ENCODE peak calls at places on chromosomes 2 and 18, in eight cellular contexts. One of them, this sample, is unnamed.
A peak's percentile ranks its signal among the peaks of the same experiment; 100 is the strongest.

GRCh38 chr2:143725425-143725824 is 596.2 kb downstream of the ARHGAP15 start:
- DNase-seq in neural progenitor cell: no peak
- DNase-seq in GM12878: no peak
- DNase-seq in fibroblast of lung: no peak
- DNase-seq in HCT116: no peak
- DNase-seq in endothelial cell of umbilical vein: no peak
- DNase-seq in GM23338: no peak
- DNase-seq in astrocyte: no peak
- DNase-seq in this sample: no peak

GRCh38 chr2:113148606-113149552 is 21.5 kb downstream of the IL1RN start:
- DNase-seq in neural progenitor cell: no peak
- DNase-seq in GM12878: no peak
- DNase-seq in fibroblast of lung: no peak
- DNase-seq in HCT116: no peak
- DNase-seq in endothelial cell of umbilical vein: no peak
- DNase-seq in GM23338: no peak
- DNase-seq in astrocyte: no peak
- DNase-seq in this sample: no peak

GRCh38 chr2:188364033-188364432 is 72.4 kb downstream of the GULP1 start:
- DNase-seq in neural progenitor cell: no peak
- DNase-seq in GM12878: no peak
- DNase-seq in fibroblast of lung: no peak
- DNase-seq in HCT116: no peak
- DNase-seq in endothelial cell of umbilical vein: no peak
- DNase-seq in GM23338: no peak
- DNase-seq in astrocyte: no peak
- DNase-seq in this sample: no peak

GRCh38 chr2:179049546-179050311 is at the start of gene CCDC141:
- DNase-seq in neural progenitor cell: no peak
- DNase-seq in GM12878: peak; percentile 37
- DNase-seq in fibroblast of lung: peak; percentile 20
- DNase-seq in HCT116: no peak
- DNase-seq in endothelial cell of umbilical vein: no peak
- DNase-seq in GM23338: no peak
- DNase-seq in astrocyte: no peak
- DNase-seq in this sample: no peak

GRCh38 chr2:240640939-240641338 is 15.7 kb downstream of the GPR35 start:
- DNase-seq in neural progenitor cell: peak; percentile 82
- DNase-seq in GM12878: no peak
- DNase-seq in fibroblast of lung: peak; percentile 12
- DNase-seq in HCT116: peak; percentile 29
- DNase-seq in endothelial cell of umbilical vein: no peak
- DNase-seq in GM23338: peak; percentile 86
- DNase-seq in astrocyte: no peak
- DNase-seq in this sample: no peak

GRCh38 chr2:28678175-28678855 is 73.3 kb upstream of the PPP1CB start:
- DNase-seq in neural progenitor cell: no peak
- DNase-seq in GM12878: no peak
- DNase-seq in fibroblast of lung: no peak
- DNase-seq in HCT116: no peak
- DNase-seq in endothelial cell of umbilical vein: no peak
- DNase-seq in GM23338: no peak
- DNase-seq in astrocyte: no peak
- DNase-seq in this sample: no peak

GRCh38 chr2:26558271-26559043 is 80.5 kb upstream of the OTOF start:
- DNase-seq in neural progenitor cell: peak; percentile 82
- DNase-seq in GM12878: no peak
- DNase-seq in fibroblast of lung: no peak
- DNase-seq in HCT116: no peak
- DNase-seq in endothelial cell of umbilical vein: no peak
- DNase-seq in GM23338: no peak
- DNase-seq in astrocyte: peak; percentile 41
- DNase-seq in this sample: no peak

GRCh38 chr2:18219676-18220075 is 340.8 kb downstream of the RDH14 start:
- DNase-seq in neural progenitor cell: no peak
- DNase-seq in GM12878: no peak
- DNase-seq in fibroblast of lung: peak; percentile 13
- DNase-seq in HCT116: no peak
- DNase-seq in endothelial cell of umbilical vein: no peak
- DNase-seq in GM23338: no peak
- DNase-seq in astrocyte: no peak
- DNase-seq in this sample: no peak

GRCh38 chr2:75564713-75565369 is 4.1 kb upstream of the EVA1A start:
- DNase-seq in neural progenitor cell: no peak
- DNase-seq in GM12878: no peak
- DNase-seq in fibroblast of lung: no peak
- DNase-seq in HCT116: no peak
- DNase-seq in endothelial cell of umbilical vein: no peak
- DNase-seq in GM23338: no peak
- DNase-seq in astrocyte: no peak
- DNase-seq in this sample: peak; percentile 43

GRCh38 chr2:55314985-55315384 is 46.0 kb upstream of the MTIF2 start:
- DNase-seq in neural progenitor cell: no peak
- DNase-seq in GM12878: no peak
- DNase-seq in fibroblast of lung: no peak
- DNase-seq in HCT116: no peak
- DNase-seq in endothelial cell of umbilical vein: no peak
- DNase-seq in GM23338: no peak
- DNase-seq in astrocyte: no peak
- DNase-seq in this sample: no peak

GRCh38 chr2:42971381-42971780 is 179.0 kb upstream of the HAAO start:
- DNase-seq in neural progenitor cell: no peak
- DNase-seq in GM12878: no peak
- DNase-seq in fibroblast of lung: no peak
- DNase-seq in HCT116: no peak
- DNase-seq in endothelial cell of umbilical vein: no peak
- DNase-seq in GM23338: no peak
- DNase-seq in astrocyte: no peak
- DNase-seq in this sample: no peak

GRCh38 chr18:59718108-59719057 is 21.2 kb upstream of the CCBE1 start:
- DNase-seq in neural progenitor cell: no peak
- DNase-seq in GM12878: no peak
- DNase-seq in fibroblast of lung: peak; percentile 81
- DNase-seq in HCT116: no peak
- DNase-seq in endothelial cell of umbilical vein: peak; percentile 7
- DNase-seq in GM23338: no peak
- DNase-seq in astrocyte: peak; percentile 98
- DNase-seq in this sample: no peak

GRCh38 chr2:212535963-212536362 is 2.6 kb downstream of the ERBB4 start:
- DNase-seq in neural progenitor cell: peak; percentile 15
- DNase-seq in GM12878: no peak
- DNase-seq in fibroblast of lung: no peak
- DNase-seq in HCT116: no peak
- DNase-seq in endothelial cell of umbilical vein: no peak
- DNase-seq in GM23338: no peak
- DNase-seq in astrocyte: no peak
- DNase-seq in this sample: no peak

GRCh38 chr2:212539145-212539880 is 711 bp upstream of the ERBB4 start:
- DNase-seq in neural progenitor cell: peak; percentile 74
- DNase-seq in GM12878: no peak
- DNase-seq in fibroblast of lung: peak; percentile 6
- DNase-seq in HCT116: no peak
- DNase-seq in endothelial cell of umbilical vein: peak; percentile 11
- DNase-seq in GM23338: peak; percentile 93
- DNase-seq in astrocyte: no peak
- DNase-seq in this sample: no peak

GRCh38 chr2:212538156-212539144 is at the start of gene ERBB4:
- DNase-seq in neural progenitor cell: peak; percentile 28
- DNase-seq in GM12878: no peak
- DNase-seq in fibroblast of lung: no peak
- DNase-seq in HCT116: no peak
- DNase-seq in endothelial cell of umbilical vein: peak; percentile 5
- DNase-seq in GM23338: peak; percentile 47
- DNase-seq in astrocyte: no peak
- DNase-seq in this sample: no peak

GRCh38 chr2:212536385-212537310 is 2.0 kb downstream of the ERBB4 start:
- DNase-seq in neural progenitor cell: peak; percentile 88
- DNase-seq in GM12878: no peak
- DNase-seq in fibroblast of lung: no peak
- DNase-seq in HCT116: no peak
- DNase-seq in endothelial cell of umbilical vein: peak; percentile 7
- DNase-seq in GM23338: peak; percentile 67
- DNase-seq in astrocyte: no peak
- DNase-seq in this sample: no peak

DNA sequence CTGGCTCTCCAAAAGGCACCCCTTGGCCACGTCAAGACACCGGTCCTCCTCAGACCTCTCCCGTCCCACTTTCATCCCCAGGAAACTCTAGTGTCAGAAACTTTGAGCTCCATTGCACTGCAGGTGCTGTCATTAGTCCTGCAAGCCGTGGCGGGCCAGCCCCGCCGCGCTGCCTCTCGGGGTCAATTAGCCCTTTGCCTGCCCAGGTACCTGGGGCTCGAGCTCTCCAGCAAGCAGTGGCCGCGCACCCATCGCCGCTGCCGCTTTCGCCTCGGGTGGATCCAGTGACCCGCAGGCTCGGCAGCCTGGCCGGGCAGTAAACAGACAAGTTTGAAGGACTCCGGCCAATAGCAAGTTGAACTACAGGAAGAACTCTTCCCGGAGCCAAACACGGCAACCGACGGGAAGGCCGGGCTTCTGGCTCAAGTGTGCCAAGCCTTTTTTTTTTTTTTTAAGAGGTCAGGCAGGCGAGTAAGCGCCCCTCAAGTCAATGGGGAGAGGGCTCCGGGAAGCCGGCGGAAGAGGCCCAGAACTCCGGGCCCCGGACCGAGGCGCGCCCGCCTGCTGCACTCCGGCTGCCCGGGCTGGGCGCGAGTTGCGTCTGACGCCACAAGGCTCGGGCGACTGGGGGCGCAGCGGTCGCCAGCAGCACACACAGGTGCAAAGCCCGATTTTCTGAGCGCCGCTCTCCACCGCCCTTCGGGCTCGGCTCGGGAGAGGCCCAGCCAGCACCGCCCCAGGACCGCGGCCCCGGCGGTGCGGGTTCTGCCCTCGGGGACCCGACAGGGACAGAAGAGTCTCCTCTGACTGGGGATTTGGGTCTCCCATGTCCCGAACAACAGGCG is 1.1 kb downstream of the ERBB4 start:
- DNase-seq in neural progenitor cell: peak; percentile 68
- DNase-seq in GM12878: no peak
- DNase-seq in fibroblast of lung: no peak
- DNase-seq in HCT116: no peak
- DNase-seq in endothelial cell of umbilical vein: peak; percentile 20
- DNase-seq in GM23338: peak; percentile 79
- DNase-seq in astrocyte: no peak
- DNase-seq in this sample: no peak
- TF ChIP-seq EZH2 in neural progenitor cell: peak; percentile 93
- TF ChIP-seq EZH2 in GM12878: peak; percentile 5
- TF ChIP-seq EZH2 in fibroblast of lung: peak; percentile 67
- TF ChIP-seq EZH2 in HCT116: no peak
- TF ChIP-seq EZH2 in endothelial cell of umbilical vein: peak; percentile 66
- TF ChIP-seq EZH2 in GM23338: peak; percentile 57
- TF ChIP-seq EZH2 in astrocyte: peak; percentile 77
- TF ChIP-seq EZH2 in this sample: no peak

GRCh38 chr2:69762513-69763494 is 20.9 kb downstream of the ANXA4 start:
- DNase-seq in neural progenitor cell: no peak
- DNase-seq in GM12878: no peak
- DNase-seq in fibroblast of lung: no peak
- DNase-seq in HCT116: no peak
- DNase-seq in endothelial cell of umbilical vein: no peak
- DNase-seq in GM23338: no peak
- DNase-seq in astrocyte: no peak
- DNase-seq in this sample: no peak
- H3K4me2 ChIP-seq in neural progenitor cell: no peak overlapping the region
- H3K4me2 ChIP-seq in GM12878: peak overlapping the region; percentile 4
- H3K4me2 ChIP-seq in fibroblast of lung: peak overlapping the region; percentile 78
- H3K4me2 ChIP-seq in HCT116: no peak overlapping the region
- H3K4me2 ChIP-seq in endothelial cell of umbilical vein: no peak overlapping the region
- H3K4me2 ChIP-seq in GM23338: no peak overlapping the region
- H3K4me2 ChIP-seq in astrocyte: no peak overlapping the region
- H3K4me2 ChIP-seq in this sample: no peak overlapping the region

GRCh38 chr2:38039111-38039510 is 36.8 kb downstream of the CYP1B1 start:
- DNase-seq in neural progenitor cell: no peak
- DNase-seq in GM12878: no peak
- DNase-seq in fibroblast of lung: peak; percentile 54
- DNase-seq in HCT116: no peak
- DNase-seq in endothelial cell of umbilical vein: no peak
- DNase-seq in GM23338: no peak
- DNase-seq in astrocyte: peak; percentile 67
- DNase-seq in this sample: no peak

GRCh38 chr2:38038682-38039081 is 37.3 kb downstream of the CYP1B1 start:
- DNase-seq in neural progenitor cell: no peak
- DNase-seq in GM12878: no peak
- DNase-seq in fibroblast of lung: no peak
- DNase-seq in HCT116: no peak
- DNase-seq in endothelial cell of umbilical vein: no peak
- DNase-seq in GM23338: no peak
- DNase-seq in astrocyte: no peak
- DNase-seq in this sample: no peak

GRCh38 chr2:38039511-38039910 is 36.4 kb downstream of the CYP1B1 start:
- DNase-seq in neural progenitor cell: no peak
- DNase-seq in GM12878: no peak
- DNase-seq in fibroblast of lung: no peak
- DNase-seq in HCT116: no peak
- DNase-seq in endothelial cell of umbilical vein: no peak
- DNase-seq in GM23338: no peak
- DNase-seq in astrocyte: no peak
- DNase-seq in this sample: no peak

GRCh38 chr2:38037325-38037724 is 38.6 kb downstream of the CYP1B1 start:
- DNase-seq in neural progenitor cell: no peak
- DNase-seq in GM12878: no peak
- DNase-seq in fibroblast of lung: no peak
- DNase-seq in HCT116: no peak
- DNase-seq in endothelial cell of umbilical vein: no peak
- DNase-seq in GM23338: no peak
- DNase-seq in astrocyte: no peak
- DNase-seq in this sample: no peak

GRCh38 chr2:38037757-38038615 is 38.0 kb downstream of the CYP1B1 start:
- DNase-seq in neural progenitor cell: peak; percentile 74
- DNase-seq in GM12878: peak; percentile 76
- DNase-seq in fibroblast of lung: peak; percentile 57
- DNase-seq in HCT116: no peak
- DNase-seq in endothelial cell of umbilical vein: no peak
- DNase-seq in GM23338: peak; percentile 86
- DNase-seq in astrocyte: peak; percentile 48
- DNase-seq in this sample: no peak
- TF ChIP-seq EZH2 in neural progenitor cell: no peak
- TF ChIP-seq EZH2 in GM12878: no peak
- TF ChIP-seq EZH2 in fibroblast of lung: no peak
- TF ChIP-seq EZH2 in HCT116: no peak
- TF ChIP-seq EZH2 in endothelial cell of umbilical vein: no peak
- TF ChIP-seq EZH2 in GM23338: no peak
- TF ChIP-seq EZH2 in astrocyte: no peak
- TF ChIP-seq EZH2 in this sample: no peak

DNA sequence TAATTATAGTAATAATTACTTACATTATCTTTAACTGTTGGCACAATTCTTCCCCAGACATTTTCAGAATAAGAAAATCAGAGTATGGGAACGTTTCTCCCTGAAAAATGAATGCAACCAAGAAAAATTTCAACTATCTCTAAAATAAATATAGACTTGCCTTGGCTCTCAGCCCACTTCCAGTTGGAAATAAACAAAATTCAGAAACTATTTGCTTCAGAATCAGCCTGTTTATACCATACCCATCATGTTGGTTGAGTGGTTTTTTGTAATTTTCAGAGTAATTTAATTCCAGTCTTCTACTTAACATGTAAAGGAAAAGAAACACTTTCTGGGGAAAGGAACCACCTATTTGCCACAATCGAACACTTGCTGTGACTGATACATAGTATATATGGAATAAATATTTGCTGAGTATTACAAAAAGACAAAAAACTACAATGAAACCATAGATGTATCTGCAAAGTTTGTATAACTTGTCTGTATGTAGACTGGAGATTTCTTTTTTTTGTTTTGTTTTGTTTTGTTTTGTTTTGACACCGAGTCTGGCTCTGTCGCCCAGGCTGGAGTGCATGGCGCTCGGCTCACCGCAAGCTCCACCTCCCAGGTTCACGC is 165.5 kb downstream of the TMX3 start:
- DNase-seq in neural progenitor cell: no peak
- DNase-seq in GM12878: no peak
- DNase-seq in fibroblast of lung: peak; percentile 86
- DNase-seq in HCT116: no peak
- DNase-seq in endothelial cell of umbilical vein: no peak
- DNase-seq in GM23338: no peak
- DNase-seq in astrocyte: peak; percentile 58
- DNase-seq in this sample: no peak
- H3K4me2 ChIP-seq in neural progenitor cell: no peak overlapping the region
- H3K4me2 ChIP-seq in GM12878: no peak overlapping the region
- H3K4me2 ChIP-seq in fibroblast of lung: peak overlapping the region; percentile 48
- H3K4me2 ChIP-seq in HCT116: no peak overlapping the region
- H3K4me2 ChIP-seq in endothelial cell of umbilical vein: no peak overlapping the region
- H3K4me2 ChIP-seq in GM23338: no peak overlapping the region
- H3K4me2 ChIP-seq in astrocyte: no peak overlapping the region
- H3K4me2 ChIP-seq in this sample: no peak overlapping the region

This sample was measured in DND-41.